ENCODE peak calls at places on chromosomes 13 and 19, in five cellular contexts. H, S, G, U and L are unnamed samples.

GRCh38 chr19:1941146-1942077 is at the start of gene CSNK1G2:
- DNase-seq in S (no peak), U (no peak), G (no peak), H (no peak), L (no peak)

GRCh38 chr19:6238256-6238642 is 41.5 kb downstream of the MLLT1 start:
- DNase-seq in S (peak), G (no peak), U (no peak), H (no peak), L (no peak)

GRCh38 chr19:47283405-47284059 is 8.8 kb downstream of the INAFM1 start:
- DNase-seq in H (no peak), G (no peak), S (no peak), U (no peak), L (no peak)

GRCh38 chr13:105847532-105848295 is 687.7 kb downstream of the EFNB2 start:
- DNase-seq in G (no peak), H (no peak), S (no peak), U (no peak), L (no peak)

GRCh38 chr19:10828981-10829821 is 6.8 kb downstream of the TMED1 start:
- DNase-seq in H (no peak), S (no peak), U (peak), G (no peak), L (no peak)

GRCh38 chr19:46478356-46478986 is 7.1 kb upstream of the PNMA8A start:
- DNase-seq in G (no peak), U (peak), S (peak), H (no peak), L (peak)

GRCh38 chr19:17522988-17523872 is 11.8 kb downstream of the PGLS start:
- DNase-seq in H (peak), U (no peak), G (no peak), S (no peak), L (no peak)

GRCh38 chr13:48542581-48543341 is 9.9 kb upstream of the RCBTB2 start:
- DNase-seq in G (peak), U (peak), H (no peak), S (no peak), L (no peak)

GRCh38 chr19:8641908-8642547 is 11.6 kb downstream of the NFILZ start:
- DNase-seq in U (no peak), G (peak), H (peak), S (peak), L (peak)

GRCh38 chr19:17075860-17076538 is 422 bp downstream of the MYO9B start:
- DNase-seq in H (peak), S (no peak), G (no peak), U (no peak), L (no peak)

GRCh38 chr19:17834350-17835181 is 13.2 kb downstream of the JAK3 start:
- DNase-seq in S (no peak), U (peak), G (peak), H (no peak), L (no peak)

GRCh38 chr13:71618154-71618553 is 248.8 kb downstream of the DACH1 start:
- DNase-seq in U (no peak), G (no peak), H (no peak), S (no peak), L (no peak)

GRCh38 chr13:43057653-43058317 is 34.4 kb downstream of the DNAJC15 start:
- DNase-seq in S (no peak), H (no peak), G (no peak), U (peak), L (no peak)

GRCh38 chr13:49097374-49097773 is 121.7 kb downstream of the FNDC3A start:
- DNase-seq in G (no peak), S (peak), H (no peak), U (no peak), L (peak)

GRCh38 chr19:51727349-51727880 is 3.6 kb upstream of the HAS1 start:
- DNase-seq in S (peak), H (no peak), G (no peak), U (no peak), L (peak)

GRCh38 chr13:46687810-46688209 is 109.2 kb downstream of the ESD start:
- DNase-seq in U (no peak), H (no peak), G (no peak), S (peak), L (peak)

GRCh38 chr13:50969691-50970090 is 60.1 kb downstream of the RNASEH2B start:
- DNase-seq in G (no peak), H (no peak), U (peak), S (no peak), L (no peak)

GRCh38 chr13:99500839-99501134 is 485 bp upstream of the TM9SF2 start:
- DNase-seq in U (no peak), H (no peak), G (no peak), S (no peak), L (no peak)

GRCh38 chr13:113792821-113793717 is 34.0 kb downstream of the TMEM255B start:
- DNase-seq in S (no peak), G (no peak), U (no peak), H (no peak), L (no peak)

GRCh38 chr19:46776927-46777911 is 11.2 kb downstream of the SLC1A5 start:
- DNase-seq in G (no peak), S (no peak), H (no peak), U (peak), L (no peak)

GRCh38 chr13:99385940-99386339 is 78.7 kb upstream of the GPR183 start:
- DNase-seq in S (no peak), H (no peak), U (no peak), G (no peak), L (no peak)

GRCh38 chr19:56476671-56477428 is at the start of gene ZNF667:
- DNase-seq in H (peak), G (no peak), U (no peak), S (peak), L (peak)

GRCh38 chr13:20489185-20489820 is 36.4 kb downstream of the CRYL1 start:
- DNase-seq in S (no peak), G (no peak), H (peak), U (no peak), L (no peak)

GRCh38 chr19:13401388-13401787 is 104.9 kb downstream of the CACNA1A start:
- DNase-seq in H (no peak), U (no peak), S (peak), G (no peak), L (peak)

GRCh38 chr13:33106656-33107402 is 90.6 kb downstream of the KL start:
- DNase-seq in U (no peak), S (no peak), H (no peak), G (no peak), L (no peak)

GRCh38 chr19:58317481-58318072 is 9.2 kb upstream of the ZSCAN22 start:
- DNase-seq in H (no peak), G (no peak), U (no peak), S (peak), L (peak)

GRCh38 chr19:15075801-15076200 is 6.2 kb upstream of the OR1I1 start:
- DNase-seq in U (no peak), H (no peak), G (no peak), S (no peak), L (no peak)

GRCh38 chr13:75372517-75372916 is 109.5 kb downstream of the TBC1D4 start:
- DNase-seq in G (peak), U (no peak), H (no peak), S (peak), L (peak)

GRCh38 chr19:41426952-41427646 is at the start of gene B3GNT8:
- DNase-seq in U (peak), G (peak), S (peak), H (peak), L (peak)

GRCh38 chr13:105616313-105617075 is 919.0 kb downstream of the EFNB2 start:
- DNase-seq in H (no peak), G (no peak), S (no peak), U (no peak), L (no peak)

GRCh38 chr19:52991021-52991420 is 22.7 kb upstream of the ERVV-1 start:
- DNase-seq in U (no peak), S (no peak), H (no peak), G (no peak), L (no peak)

GRCh38 chr19:29324717-29325116 is 111.8 kb upstream of the UQCRFS1 start:
- DNase-seq in U (no peak), H (no peak), G (no peak), S (no peak), L (no peak)

DNA sequence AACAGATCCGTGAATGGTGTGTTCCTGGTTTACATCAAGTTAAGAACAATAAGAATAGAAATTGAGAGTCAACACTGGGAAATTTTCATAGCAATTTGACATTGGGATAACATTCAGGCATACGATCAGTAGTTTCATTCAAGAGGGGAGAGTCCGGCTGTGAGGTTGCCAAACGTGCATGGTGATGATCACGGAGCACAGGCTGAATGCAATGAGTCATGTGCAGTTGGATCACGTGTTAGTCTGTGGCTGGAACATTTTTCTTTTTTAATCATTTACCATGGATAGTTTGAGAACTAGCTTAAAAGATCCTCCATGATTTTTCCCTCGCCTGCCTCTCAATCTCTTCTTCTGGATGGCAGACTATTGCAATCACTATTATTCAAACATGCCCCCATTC is 2.5 kb upstream of the DCT start:
- DNase-seq in G (no peak), U (no peak), S (peak), H (no peak), L (peak)
- TF ChIP-seq CTCF in G (no peak), U (no peak), S (no peak), H (no peak), L (no peak)

GRCh38 chr13:41428155-41428554 is 29.2 kb upstream of the RGCC start:
- DNase-seq in U (peak), S (no peak), H (no peak), G (no peak), L (no peak)
- TF ChIP-seq CTCF in U (peak), S (peak), H (peak), G (peak), L (peak)

GRCh38 chr19:49580264-49581006 is at the start of gene NOSIP:
- DNase-seq in H (peak), S (peak), U (peak), G (peak), L (peak)
- TF ChIP-seq CTCF in H (no peak), S (no peak), U (no peak), G (no peak), L (no peak)

GRCh38 chr19:5138606-5139594 is 170.0 kb downstream of the KDM4B start:
- DNase-seq in H (peak), G (no peak), U (no peak), S (no peak), L (no peak)
- TF ChIP-seq CTCF in H (peak), G (no peak), U (no peak), S (no peak), L (no peak)